ENCODE peak calls at places on chromosomes 16 and 17, in seven cellular contexts. K is dorsolateral prefrontal cortex, W is cardiac fibroblast, T is AG04450, G is astrocyte of the spinal cord, S is IMR-90, U is GM23338. Y is an unnamed sample.

GRCh38 chr17:247767-248166 is 66.3 kb upstream of the DOC2B start:
- DNase-seq in K (no peak), W (no peak), T (no peak), G (no peak), S (no peak), U (no peak), Y (no peak)

GRCh38 chr16:19595043-19595767 is 39.7 kb downstream of the VPS35L start:
- DNase-seq in K (no peak), W (peak), T (peak), G (peak), S (peak), U (no peak), Y (peak)

GRCh38 chr17:73391331-73392265 is 79.8 kb upstream of the CDC42EP4 start:
- DNase-seq in K (no peak), W (no peak), T (no peak), G (no peak), S (no peak), U (no peak), Y (no peak)

GRCh38 chr17:27762527-27763305 is 37.6 kb downstream of the NOS2 start:
- DNase-seq in K (no peak), W (peak), T (no peak), G (peak), S (peak), U (peak), Y (no peak)

GRCh38 chr17:52383493-52384100 is 225.1 kb upstream of the CA10 start:
- DNase-seq in K (peak), W (peak), T (no peak), G (peak), S (peak), U (peak), Y (no peak)

GRCh38 chr17:58402047-58402446 is 15.3 kb downstream of the RNF43 start:
- DNase-seq in K (no peak), W (peak), T (no peak), G (peak), S (no peak), U (no peak), Y (no peak)

GRCh38 chr17:32771396-32771795 is 105.5 kb downstream of the MYO1D start:
- DNase-seq in K (no peak), W (no peak), T (no peak), G (peak), S (no peak), U (no peak), Y (no peak)

GRCh38 chr16:72561-73537 is at the start of gene RHBDF1:
- DNase-seq in K (no peak), W (peak), T (no peak), G (no peak), S (peak), U (peak), Y (no peak)

GRCh38 chr17:78924481-78925151 is 571 bp downstream of the TIMP2 start:
- DNase-seq in K (no peak), W (peak), T (no peak), G (no peak), S (no peak), U (peak), Y (no peak)

GRCh38 chr17:41868568-41868967 is 3.3 kb upstream of the KLHL11 start:
- DNase-seq in K (no peak), W (no peak), T (no peak), G (no peak), S (no peak), U (no peak), Y (no peak)

GRCh38 chr17:80663783-80664206 is 119.2 kb downstream of the RPTOR start:
- DNase-seq in K (no peak), W (peak), T (no peak), G (no peak), S (peak), U (no peak), Y (no peak)

GRCh38 chr16:22192261-22193133 is 13.6 kb upstream of the EEF2K start:
- DNase-seq in K (peak), W (peak), T (peak), G (peak), S (peak), U (peak), Y (no peak)
- TF ChIP-seq CTCF in K (no peak), W (no peak), T (no peak), G (no peak), S (no peak), U (no peak), Y (no peak)

GRCh38 chr17:56678249-56679144 is 85.0 kb downstream of the NOG start:
- DNase-seq in K (no peak), W (no peak), T (no peak), G (no peak), S (no peak), U (peak), Y (no peak)
- H3K4me3 ChIP-seq in K (peak), W (no peak), T (peak), G (peak), S (no peak), U (peak), Y (peak)

GRCh38 chr17:50035421-50035879 is 20.5 kb upstream of the ITGA3 start:
- DNase-seq in K (no peak), W (no peak), T (no peak), G (no peak), S (no peak), U (no peak), Y (no peak)
- TF ChIP-seq CTCF in K (no peak), W (no peak), T (peak), G (no peak), S (no peak), U (no peak), Y (no peak)

GRCh38 chr17:75587718-75588545 is at the start of gene MYO15B:
- DNase-seq in K (no peak), W (peak), T (no peak), G (peak), S (no peak), U (peak), Y (no peak)
- H3K4me3 ChIP-seq in K (peak), W (peak), T (peak), G (peak), S (no peak), U (peak), Y (peak)